ENCODE peak calls at places on chromosomes 4 and X, in nine cellular contexts. Y is heart left ventricle, I is stomach, E is fibroblast of pulmonary artery, Z is GM20000, O is AG09309, F is AG09319, H is choroid plexus epithelial cell, R is uterus. P is an unnamed sample.
A peak's percentile ranks its signal among the peaks of the same experiment; 100 is the strongest.

GRCh38 chrX:140509468-140510305 is 4.8 kb upstream of the SOX3 start:
- DNase-seq in I (no peak), R (no peak), Z (no peak), Y (no peak), E (no peak), O (no peak), F (no peak), H (no peak), P (peak; percentile 7)

GRCh38 chr4:144649646-144650045 is 3.7 kb downstream of the HHIP start:
- DNase-seq in E (no peak), O (no peak), I (no peak), Z (no peak), H (no peak), F (no peak), R (no peak), Y (no peak), P (no peak)

GRCh38 chr4:7861440-7861881 is 78.2 kb downstream of the AFAP1 start:
- DNase-seq in O (peak; percentile 98), I (no peak), H (peak; percentile 90), R (no peak), Y (peak; percentile 34), E (peak; percentile 96), F (peak; percentile 85), Z (no peak), P (peak; percentile 88)

GRCh38 chrX:15903186-15903681 is 48.6 kb upstream of the AP1S2 start:
- DNase-seq in I (no peak), Z (peak; percentile 44), E (no peak), R (no peak), O (no peak), F (no peak), Y (no peak), H (no peak), P (no peak)

GRCh38 chrX:13033193-13033592 is 11.2 kb downstream of the FAM9C start:
- DNase-seq in Y (no peak), E (no peak), I (no peak), F (no peak), O (no peak), Z (no peak), R (no peak), H (no peak), P (no peak)

GRCh38 chrX:23993012-23993633 is 33.9 kb downstream of the KLHL15 start:
- DNase-seq in Z (no peak), I (no peak), O (no peak), H (peak; percentile 18), R (no peak), F (no peak), Y (no peak), E (peak; percentile 51), P (peak; percentile 53)

GRCh38 chr4:48748949-48749596 is 31.0 kb downstream of the FRYL start:
- DNase-seq in E (peak; percentile 57), F (no peak), Y (no peak), H (peak; percentile 32), O (no peak), I (no peak), Z (no peak), R (no peak), P (peak; percentile 27)

GRCh38 chr4:38859501-38859900 is 2.9 kb upstream of the TLR6 start:
- DNase-seq in O (no peak), I (no peak), Z (no peak), Y (no peak), R (no peak), E (no peak), H (no peak), F (no peak), P (no peak)

GRCh38 chr4:138835833-138836521 is 179.6 kb upstream of the NOCT start:
- DNase-seq in H (peak; percentile 55), E (peak; percentile 41), F (no peak), I (no peak), Z (no peak), O (no peak), Y (peak; percentile 67), R (no peak), P (peak; percentile 29)

GRCh38 chrX:67780694-67781109 is 236.9 kb downstream of the AR start:
- DNase-seq in Z (no peak), R (peak; percentile 75), Y (peak; percentile 82), E (peak; percentile 97), I (peak; percentile 36), F (peak; percentile 92), O (peak; percentile 92), H (peak; percentile 90), P (peak; percentile 91)

GRCh38 chr4:6687947-6688878 is 5.5 kb upstream of the S100P start:
- DNase-seq in O (no peak), F (no peak), H (no peak), R (no peak), E (no peak), Z (no peak), Y (no peak), I (no peak), P (no peak)
- TF ChIP-seq CTCF in O (no peak), F (no peak), H (no peak), R (no peak), E (no peak), Z (no peak), Y (no peak), I (no peak), P (peak; percentile 41)

GRCh38 chrX:114774691-114775090 is 190.8 kb downstream of the HTR2C start:
- DNase-seq in R (no peak), O (no peak), E (no peak), F (no peak), H (peak; percentile 17), Y (no peak), I (no peak), Z (no peak), P (no peak)
- TF ChIP-seq CTCF in R (no peak), O (no peak), E (no peak), F (peak; percentile 5), H (peak; percentile 23), Y (peak; percentile 10), I (no peak), Z (no peak), P (no peak)

DNA sequence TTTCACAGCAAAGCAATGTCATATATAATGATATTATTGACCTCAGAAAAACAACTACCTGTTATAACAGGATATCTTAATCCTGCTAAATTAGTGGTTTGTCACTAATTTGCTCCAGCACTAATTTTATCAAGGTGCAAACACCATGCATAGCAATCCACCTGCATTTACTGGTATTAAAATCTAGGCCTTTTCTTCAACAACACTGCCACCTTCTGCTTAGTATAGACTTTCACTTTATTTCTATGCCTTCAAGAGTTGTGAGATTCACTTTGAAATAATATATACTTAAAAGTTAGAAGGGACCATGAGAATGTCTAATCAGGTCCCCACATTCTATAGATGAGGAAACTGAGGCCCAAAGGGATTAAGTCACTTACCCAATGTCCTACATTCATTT is 82.1 kb upstream of the IQCM start:
- DNase-seq in E (peak; percentile 48), H (peak; percentile 57), I (no peak), F (no peak), R (no peak), O (no peak), Z (peak; percentile 7), Y (no peak), P (peak; percentile 52)
- TF ChIP-seq CTCF in E (peak; percentile 48), H (peak; percentile 52), I (no peak), F (peak; percentile 47), R (no peak), O (peak; percentile 45), Z (no peak), Y (peak; percentile 56), P (peak; percentile 26)

DNA sequence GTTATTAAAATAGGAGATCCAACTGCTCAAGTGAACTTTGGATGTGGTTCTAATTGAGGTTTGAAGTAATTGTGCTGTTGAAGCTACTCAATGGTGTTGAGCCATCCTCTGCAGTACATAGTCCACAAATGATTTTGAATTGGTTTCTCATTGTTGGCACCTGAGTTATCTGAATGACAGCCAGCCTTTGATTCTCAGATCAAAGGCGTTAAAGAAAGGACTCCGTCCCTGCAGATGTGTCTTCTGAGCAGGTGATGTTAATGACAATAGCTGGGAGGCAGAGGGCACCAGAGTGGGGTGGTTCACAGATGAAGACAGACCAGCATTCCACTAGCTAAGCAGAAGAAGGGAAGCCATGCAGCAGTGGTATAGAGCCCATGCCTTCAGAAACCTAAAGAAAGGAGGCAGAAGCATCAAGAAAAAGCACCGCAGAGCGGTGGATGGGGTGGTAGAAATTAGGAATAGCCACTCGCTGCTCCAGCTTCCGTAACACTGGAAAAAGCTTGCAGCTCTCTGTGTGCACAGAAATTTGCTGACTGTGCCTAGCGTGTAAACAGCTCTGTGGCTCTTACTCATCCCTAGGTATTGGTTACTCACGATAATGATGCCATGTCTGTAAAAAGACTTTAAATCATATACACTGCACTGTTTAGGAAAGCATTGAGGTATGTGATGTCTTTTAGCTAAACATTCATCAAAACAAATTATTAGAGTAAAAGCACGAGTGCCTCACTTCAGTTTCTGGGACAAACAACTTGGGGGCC is 79.2 kb upstream of the CLCN4 start:
- DNase-seq in I (no peak), H (peak; percentile 35), Z (no peak), R (no peak), O (no peak), Y (no peak), E (no peak), F (no peak), P (peak; percentile 81)
- TF ChIP-seq CTCF in I (no peak), H (no peak), Z (no peak), R (no peak), O (no peak), Y (no peak), E (no peak), F (no peak), P (no peak)

DNA sequence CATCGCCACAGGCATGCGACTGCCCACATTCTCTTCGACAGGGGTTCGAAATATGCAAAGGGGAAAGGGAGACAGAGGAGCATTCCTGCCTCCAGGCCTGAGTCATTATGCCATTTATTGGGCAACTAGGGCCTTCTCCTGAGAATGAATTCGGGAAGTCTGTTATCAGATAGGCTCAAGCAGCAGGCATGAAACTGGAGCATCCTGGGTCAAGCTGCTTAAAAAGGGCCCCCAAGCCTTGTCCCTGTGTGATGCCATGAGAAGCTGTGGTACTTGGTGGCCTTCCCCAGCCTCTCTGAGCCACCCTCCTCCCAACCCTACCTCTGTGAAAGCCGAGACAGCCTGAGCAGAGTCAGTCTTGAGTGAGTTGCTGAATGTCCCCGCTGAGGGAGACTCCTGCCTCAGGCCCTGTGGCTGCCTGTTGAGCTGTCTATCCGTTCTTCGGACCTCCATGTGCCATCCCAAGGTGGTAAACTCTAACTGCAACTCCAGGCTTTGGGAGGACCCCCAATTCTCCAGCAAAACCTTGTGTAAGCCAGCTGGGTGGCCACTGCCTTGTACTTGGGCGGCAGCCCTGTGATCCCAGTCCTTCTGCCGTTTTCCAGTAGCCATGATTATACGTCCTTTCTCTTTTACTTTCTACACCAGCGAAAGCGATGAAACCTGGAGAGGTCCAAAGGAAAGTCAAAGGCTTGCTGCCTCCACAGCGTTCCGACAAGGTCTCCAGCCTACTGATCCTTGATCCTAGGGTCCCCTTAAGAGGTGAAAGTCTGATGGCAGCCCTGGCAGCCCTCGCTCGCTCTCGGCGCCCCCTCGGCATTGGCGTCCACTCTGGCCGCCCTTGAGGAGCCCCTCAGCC is 37.7 kb downstream of the NBDY start:
- DNase-seq in O (no peak), Z (no peak), E (peak; percentile 64), R (no peak), Y (no peak), I (peak; percentile 23), F (no peak), H (peak; percentile 48), P (no peak)
- TF ChIP-seq CTCF in O (peak; percentile 22), Z (no peak), E (peak; percentile 11), R (no peak), Y (no peak), I (no peak), F (no peak), H (peak; percentile 21), P (no peak)

GRCh38 chr4:158003212-158003611 is 169.6 kb downstream of the GASK1B start:
- DNase-seq in O (no peak), Z (no peak), H (peak; percentile 74), I (no peak), E (no peak), Y (no peak), F (no peak), R (no peak), P (no peak)
- TF ChIP-seq CTCF in O (no peak), Z (no peak), H (no peak), I (no peak), E (no peak), Y (no peak), F (no peak), R (no peak), P (no peak)

P was measured in bronchial epithelial cell.